ENCODE peak calls at places on chromosomes 11 and 22, in seven cellular contexts. E, N, C, K, G, O and P are unnamed samples.

GRCh38 chr11:61158691-61159381 is 2.4 kb downstream of the VPS37C start:
- DNase-seq in K (no peak), E (no peak), G (no peak), N (no peak), O (peak), C (peak), P (no peak)

GRCh38 chr11:61961570-61962212 is 5.7 kb downstream of the FTH1 start:
- DNase-seq in N (peak), C (peak), E (no peak), O (no peak), G (no peak), K (peak), P (no peak)

GRCh38 chr11:2581151-2581930 is 118.5 kb downstream of the KCNQ1OT1 start:
- DNase-seq in C (no peak), G (no peak), O (no peak), N (no peak), E (no peak), K (peak), P (no peak)

GRCh38 chr11:61895046-61895717 is 3.8 kb upstream of the FADS3 start:
- DNase-seq in K (no peak), C (no peak), O (no peak), E (no peak), G (no peak), N (no peak), P (no peak)

GRCh38 chr11:86818466-86819282 is 18.3 kb downstream of the PRSS23 start:
- DNase-seq in N (peak), E (peak), C (peak), O (peak), G (no peak), K (no peak), P (no peak)

GRCh38 chr11:2148253-2149000 is 9.2 kb upstream of the IGF2 start:
- DNase-seq in O (no peak), K (no peak), C (no peak), G (no peak), E (no peak), N (no peak), P (no peak)

GRCh38 chr22:40044870-40045834 is 50.4 kb downstream of the FAM83F start:
- DNase-seq in N (peak), K (no peak), E (no peak), G (peak), O (peak), C (peak), P (peak)

GRCh38 chr11:62273789-62274275 is 3.9 kb downstream of the SCGB2A2 start:
- DNase-seq in O (peak), E (no peak), N (no peak), G (no peak), C (no peak), K (no peak), P (no peak)

GRCh38 chr11:106989056-106989455 is 29.2 kb downstream of the GUCY1A2 start:
- DNase-seq in N (no peak), C (peak), K (no peak), E (no peak), O (no peak), G (no peak), P (no peak)

GRCh38 chr11:73366265-73366610 is 10.0 kb upstream of the RELT start:
- DNase-seq in E (peak), G (no peak), K (no peak), N (no peak), C (no peak), O (no peak), P (no peak)

GRCh38 chr22:22920104-22920654 is 32.6 kb downstream of the IGLL5 start:
- DNase-seq in E (no peak), G (no peak), N (no peak), C (no peak), O (no peak), K (no peak), P (no peak)